ENCODE peak calls at places on chromosome 13, in nine cellular contexts. E is GM18507, D is iPS DF 19.7, X is AG04450, K is BE2C, I is hepatic stellate cell, L is memory B cell, W is AG04449, Z is caudate nucleus. Y is an unnamed sample.

GRCh38 chr13:91356919-91357612 is 9.6 kb downstream of the MIR17HG start:
- DNase-seq in K (no peak), W (no peak), D (no peak), I (no peak), X (no peak), L (no peak), Z (no peak), E (no peak), Y (no peak)

GRCh38 chr13:110377178-110378175 is 70.4 kb downstream of the COL4A2 start:
- DNase-seq in E (no peak), K (no peak), X (no peak), D (no peak), W (no peak), Z (no peak), I (no peak), L (no peak), Y (no peak)

GRCh38 chr13:75263741-75264407 is 218.1 kb downstream of the TBC1D4 start:
- DNase-seq in L (no peak), D (no peak), X (no peak), I (no peak), E (no peak), W (no peak), K (no peak), Z (no peak), Y (no peak)

GRCh38 chr13:113817860-113818691 is 45.8 kb downstream of the GAS6 start:
- DNase-seq in Z (no peak), W (no peak), K (no peak), E (no peak), I (no peak), D (no peak), L (no peak), X (no peak), Y (no peak)

GRCh38 chr13:22220186-22221160 is 549.6 kb downstream of the FGF9 start:
- DNase-seq in X (no peak), Z (no peak), D (no peak), I (no peak), L (no peak), W (no peak), E (no peak), K (no peak), Y (no peak)

GRCh38 chr13:77698211-77699058 is 948 bp downstream of the SLAIN1 start:
- DNase-seq in D (no peak), I (peak), K (peak), X (no peak), L (peak), W (no peak), E (no peak), Z (no peak), Y (peak)

GRCh38 chr13:37407156-37407555 is 191.4 kb downstream of the POSTN start:
- DNase-seq in E (no peak), W (no peak), I (no peak), L (no peak), Z (no peak), D (no peak), X (no peak), K (no peak), Y (no peak)

GRCh38 chr13:76991432-76991795 is 467 bp upstream of the CLN5 start:
- DNase-seq in I (no peak), L (peak), W (no peak), Z (no peak), K (no peak), D (no peak), X (no peak), E (peak), Y (no peak)

GRCh38 chr13:34066344-34066743 is 248.4 kb downstream of the RFC3 start:
- DNase-seq in X (no peak), W (no peak), K (no peak), D (no peak), Z (no peak), L (no peak), E (no peak), I (no peak), Y (no peak)

GRCh38 chr13:28606466-28606865 is 52.5 kb upstream of the POMP start:
- DNase-seq in E (no peak), D (no peak), Z (no peak), X (no peak), I (no peak), K (no peak), W (no peak), L (no peak), Y (no peak)

GRCh38 chr13:28719656-28720055 is 886 bp upstream of the SLC46A3 start:
- DNase-seq in X (no peak), K (no peak), Z (no peak), W (peak), L (no peak), D (no peak), E (no peak), I (peak), Y (no peak)

GRCh38 chr13:87123987-87124784 is 547.0 kb upstream of the SLITRK5 start:
- DNase-seq in L (no peak), K (no peak), W (peak), I (no peak), D (peak), Z (no peak), X (peak), E (no peak), Y (no peak)

GRCh38 chr13:30367296-30367695 is 55.0 kb upstream of the UBE2L5 start:
- DNase-seq in K (no peak), I (no peak), Z (no peak), W (no peak), D (no peak), E (no peak), L (no peak), X (no peak), Y (no peak)

GRCh38 chr13:28056426-28056825 is 44.0 kb downstream of the FLT3 start:
- DNase-seq in I (no peak), Z (no peak), E (no peak), L (no peak), X (no peak), D (no peak), K (no peak), W (no peak), Y (no peak)

GRCh38 chr13:50334944-50335343 is 319.7 kb downstream of the KCNRG start:
- DNase-seq in E (no peak), D (no peak), Z (no peak), K (no peak), I (no peak), L (no peak), W (no peak), X (no peak), Y (no peak)

GRCh38 chr13:86856996-86857395 is 814.2 kb upstream of the SLITRK5 start:
- DNase-seq in Z (no peak), X (peak), W (no peak), L (no peak), D (no peak), K (no peak), I (no peak), E (no peak), Y (no peak)

GRCh38 chr13:48783181-48783630 is 129.5 kb downstream of the CYSLTR2 start:
- DNase-seq in E (no peak), K (peak), X (peak), W (peak), Z (no peak), D (no peak), L (no peak), I (peak), Y (peak)

GRCh38 chr13:78709028-78709427 is 50.1 kb upstream of the OBI1 start:
- DNase-seq in K (no peak), I (no peak), L (no peak), X (no peak), D (no peak), Z (no peak), E (no peak), W (no peak), Y (no peak)

GRCh38 chr13:113176822-113177221 is 18.4 kb downstream of the PROZ start:
- DNase-seq in E (no peak), X (no peak), D (no peak), L (no peak), Z (no peak), I (no peak), W (no peak), K (no peak), Y (no peak)